ENCODE peak calls at places on chromosomes 1 and 21, in five cellular contexts. I is sciatic nerve; F is neural progenitor cell; K is left lobe of liver; M is activated CD4-positive, alpha-beta T cell treated with anti-CD3 and anti-CD28 coated beads, Interleukin-2, amount 50 U/mL, for 24 hours. D is an unnamed sample.

GRCh38 chr1:11749203-11749689 is 12.7 kb upstream of the C1orf167 start:
- DNase-seq in I (no peak), F (peak), K (no peak), M (peak), D (no peak)

GRCh38 chr21:42340187-42340586 is 10.6 kb downstream of the TFF2 start:
- DNase-seq in I (no peak), F (no peak), K (no peak), M (no peak), D (no peak)

GRCh38 chr1:231871471-231871870 is 244.9 kb downstream of the DISC1 start:
- DNase-seq in I (no peak), F (no peak), K (no peak), M (no peak), D (no peak)

GRCh38 chr1:214670098-214670497 is 67.1 kb downstream of the CENPF start:
- DNase-seq in I (peak), F (no peak), K (no peak), M (no peak), D (no peak)

GRCh38 chr1:168636200-168636599 is 59.8 kb downstream of the XCL1 start:
- DNase-seq in I (no peak), F (no peak), K (no peak), M (no peak), D (no peak)

GRCh38 chr1:111875640-111876039 is 113.8 kb downstream of the KCND3 start:
- DNase-seq in I (no peak), F (no peak), K (no peak), M (no peak), D (no peak)

GRCh38 chr1:236280438-236281285 is 1.1 kb downstream of the ERO1B start:
- DNase-seq in I (no peak), F (peak), K (no peak), M (no peak), D (no peak)

GRCh38 chr1:51301844-51302162 is 28.6 kb downstream of the TTC39A start:
- DNase-seq in I (no peak), F (no peak), K (no peak), M (no peak), D (no peak)

GRCh38 chr1:1521331-1521730 is 9.4 kb downstream of the ATAD3A start:
- DNase-seq in I (no peak), F (no peak), K (no peak), M (no peak), D (no peak)

GRCh38 chr1:87956072-87956471 is 627.4 kb downstream of the LMO4 start:
- DNase-seq in I (no peak), F (peak), K (no peak), M (no peak), D (no peak)